ENCODE peak calls at places on chromosomes 6 and 20, in seven cellular contexts. One of them, this sample, is unnamed. For H3K27me3, the result is how much of the 10 kb centered on the place peaks cover.

GRCh38 chr6:44701038-44701636 is 313.6 kb downstream of the CDC5L start:
- DNase-seq in SK-N-SH: no peak
- DNase-seq in pancreas: no peak
- DNase-seq in Peyer's patch: no peak
- DNase-seq in HCT116: no peak
- DNase-seq in CD4-positive, alpha-beta T cell: no peak
- DNase-seq in Panc1: no peak
- DNase-seq in this sample: no peak

GRCh38 chr20:32089637-32090330 is 19.7 kb upstream of the TM9SF4 start:
- DNase-seq in CD4-positive, alpha-beta T cell: no peak
- DNase-seq in SK-N-SH: no peak
- DNase-seq in Panc1: no peak
- DNase-seq in Peyer's patch: no peak
- DNase-seq in pancreas: no peak
- DNase-seq in HCT116: no peak
- DNase-seq in this sample: no peak

GRCh38 chr20:46235086-46235485 is 73.2 kb downstream of the CDH22 start:
- DNase-seq in HCT116: no peak
- DNase-seq in CD4-positive, alpha-beta T cell: no peak
- DNase-seq in Peyer's patch: no peak
- DNase-seq in pancreas: no peak
- DNase-seq in Panc1: no peak
- DNase-seq in SK-N-SH: no peak
- DNase-seq in this sample: no peak

GRCh38 chr20:58274384-58274783 is 35.1 kb upstream of the RAB22A start:
- DNase-seq in Peyer's patch: no peak
- DNase-seq in Panc1: no peak
- DNase-seq in HCT116: no peak
- DNase-seq in SK-N-SH: no peak
- DNase-seq in CD4-positive, alpha-beta T cell: no peak
- DNase-seq in pancreas: no peak
- DNase-seq in this sample: no peak

GRCh38 chr20:37537505-37537904 is 9.8 kb upstream of the BLCAP start:
- DNase-seq in pancreas: no peak
- DNase-seq in HCT116: no peak
- DNase-seq in Peyer's patch: no peak
- DNase-seq in Panc1: no peak
- DNase-seq in CD4-positive, alpha-beta T cell: no peak
- DNase-seq in SK-N-SH: no peak
- DNase-seq in this sample: no peak

GRCh38 chr6:170286246-170286933 is 4.5 kb downstream of the DLL1 start:
- DNase-seq in SK-N-SH: peak
- DNase-seq in Peyer's patch: peak
- DNase-seq in Panc1: no peak
- DNase-seq in HCT116: no peak
- DNase-seq in pancreas: peak
- DNase-seq in CD4-positive, alpha-beta T cell: no peak
- DNase-seq in this sample: peak

GRCh38 chr6:82251942-82252341 is 4.4 kb upstream of the IBTK start:
- DNase-seq in Panc1: no peak
- DNase-seq in HCT116: peak
- DNase-seq in pancreas: no peak
- DNase-seq in SK-N-SH: peak
- DNase-seq in Peyer's patch: no peak
- DNase-seq in CD4-positive, alpha-beta T cell: no peak
- DNase-seq in this sample: no peak

GRCh38 chr6:159134701-159135364 is 34.4 kb upstream of the FNDC1 start:
- DNase-seq in CD4-positive, alpha-beta T cell: peak
- DNase-seq in Panc1: peak
- DNase-seq in Peyer's patch: peak
- DNase-seq in SK-N-SH: peak
- DNase-seq in pancreas: no peak
- DNase-seq in HCT116: peak
- DNase-seq in this sample: peak

GRCh38 chr6:8904754-8905153 is 469.4 kb upstream of the SLC35B3 start:
- DNase-seq in HCT116: no peak
- DNase-seq in Peyer's patch: no peak
- DNase-seq in pancreas: no peak
- DNase-seq in CD4-positive, alpha-beta T cell: no peak
- DNase-seq in Panc1: no peak
- DNase-seq in SK-N-SH: peak
- DNase-seq in this sample: no peak

GRCh38 chr20:53750827-53751393 is 157.3 kb upstream of the ZNF217 start:
- DNase-seq in CD4-positive, alpha-beta T cell: no peak
- DNase-seq in pancreas: no peak
- DNase-seq in SK-N-SH: peak
- DNase-seq in Panc1: no peak
- DNase-seq in Peyer's patch: no peak
- DNase-seq in HCT116: no peak
- DNase-seq in this sample: no peak

GRCh38 chr6:79671605-79672266 is 40.6 kb downstream of the SH3BGRL2 start:
- DNase-seq in pancreas: peak
- DNase-seq in CD4-positive, alpha-beta T cell: peak
- DNase-seq in SK-N-SH: no peak
- DNase-seq in Panc1: no peak
- DNase-seq in HCT116: peak
- DNase-seq in Peyer's patch: peak
- DNase-seq in this sample: no peak

GRCh38 chr6:163787001-163787667 is 372.6 kb downstream of the QKI start:
- DNase-seq in SK-N-SH: no peak
- DNase-seq in pancreas: no peak
- DNase-seq in CD4-positive, alpha-beta T cell: no peak
- DNase-seq in Peyer's patch: no peak
- DNase-seq in Panc1: no peak
- DNase-seq in HCT116: no peak
- DNase-seq in this sample: peak

GRCh38 chr6:71473908-71474307 is 185.3 kb downstream of the OGFRL1 start:
- DNase-seq in CD4-positive, alpha-beta T cell: no peak
- DNase-seq in Peyer's patch: peak
- DNase-seq in HCT116: no peak
- DNase-seq in Panc1: peak
- DNase-seq in pancreas: no peak
- DNase-seq in SK-N-SH: no peak
- DNase-seq in this sample: no peak

GRCh38 chr6:36376183-36376582 is 11.3 kb downstream of the ETV7 start:
- DNase-seq in pancreas: no peak
- DNase-seq in HCT116: no peak
- DNase-seq in CD4-positive, alpha-beta T cell: no peak
- DNase-seq in SK-N-SH: no peak
- DNase-seq in Panc1: no peak
- DNase-seq in Peyer's patch: no peak
- DNase-seq in this sample: no peak

GRCh38 chr6:138509371-138509770 is 10.1 kb upstream of the NHSL1 start:
- DNase-seq in SK-N-SH: peak
- DNase-seq in HCT116: peak
- DNase-seq in Panc1: peak
- DNase-seq in pancreas: no peak
- DNase-seq in CD4-positive, alpha-beta T cell: peak
- DNase-seq in Peyer's patch: peak
- DNase-seq in this sample: peak

GRCh38 chr6:170178561-170179477 is 112.1 kb downstream of the DLL1 start:
- DNase-seq in Panc1: no peak
- DNase-seq in HCT116: no peak
- DNase-seq in CD4-positive, alpha-beta T cell: no peak
- DNase-seq in pancreas: peak
- DNase-seq in SK-N-SH: peak
- DNase-seq in Peyer's patch: peak
- DNase-seq in this sample: no peak

GRCh38 chr20:7015257-7015656 is 247.8 kb downstream of the BMP2 start:
- DNase-seq in HCT116: no peak
- DNase-seq in CD4-positive, alpha-beta T cell: no peak
- DNase-seq in pancreas: no peak
- DNase-seq in Panc1: no peak
- DNase-seq in Peyer's patch: no peak
- DNase-seq in SK-N-SH: no peak
- DNase-seq in this sample: no peak

GRCh38 chr6:56692586-56693245 is 50.0 kb upstream of the DST start:
- DNase-seq in CD4-positive, alpha-beta T cell: no peak
- DNase-seq in HCT116: no peak
- DNase-seq in Peyer's patch: no peak
- DNase-seq in pancreas: no peak
- DNase-seq in SK-N-SH: no peak
- DNase-seq in Panc1: no peak
- DNase-seq in this sample: no peak

GRCh38 chr20:8805737-8806442 is 263.0 kb upstream of the PLCB4 start:
- DNase-seq in Panc1: no peak
- DNase-seq in pancreas: no peak
- DNase-seq in HCT116: no peak
- DNase-seq in CD4-positive, alpha-beta T cell: no peak
- DNase-seq in SK-N-SH: no peak
- DNase-seq in Peyer's patch: no peak
- DNase-seq in this sample: no peak

GRCh38 chr20:32485770-32486248 is 99.3 kb downstream of the NOL4L start:
- DNase-seq in CD4-positive, alpha-beta T cell: no peak
- DNase-seq in HCT116: no peak
- DNase-seq in SK-N-SH: no peak
- DNase-seq in Peyer's patch: peak
- DNase-seq in pancreas: no peak
- DNase-seq in Panc1: no peak
- DNase-seq in this sample: no peak

GRCh38 chr6:150336299-150336698 is 32.5 kb upstream of the IYD start:
- DNase-seq in Peyer's patch: peak
- DNase-seq in CD4-positive, alpha-beta T cell: no peak
- DNase-seq in SK-N-SH: no peak
- DNase-seq in Panc1: no peak
- DNase-seq in pancreas: no peak
- DNase-seq in HCT116: peak
- DNase-seq in this sample: no peak

GRCh38 chr20:2745060-2745910 is 52.7 kb downstream of the EBF4 start:
- DNase-seq in pancreas: no peak
- DNase-seq in Panc1: no peak
- DNase-seq in HCT116: no peak
- DNase-seq in SK-N-SH: no peak
- DNase-seq in Peyer's patch: peak
- DNase-seq in CD4-positive, alpha-beta T cell: no peak
- DNase-seq in this sample: no peak

GRCh38 chr6:111804627-111805235 is 68.5 kb downstream of the FYN start:
- DNase-seq in HCT116: no peak
- DNase-seq in SK-N-SH: no peak
- DNase-seq in pancreas: no peak
- DNase-seq in CD4-positive, alpha-beta T cell: peak
- DNase-seq in Peyer's patch: peak
- DNase-seq in Panc1: no peak
- DNase-seq in this sample: no peak

GRCh38 chr6:109455502-109456282 is at the start of gene MICAL1:
- DNase-seq in Panc1: no peak
- DNase-seq in CD4-positive, alpha-beta T cell: peak
- DNase-seq in Peyer's patch: peak
- DNase-seq in HCT116: no peak
- DNase-seq in SK-N-SH: peak
- DNase-seq in pancreas: peak
- DNase-seq in this sample: peak
- TF ChIP-seq CTCF in Panc1: no peak
- TF ChIP-seq CTCF in CD4-positive, alpha-beta T cell: no peak
- TF ChIP-seq CTCF in Peyer's patch: peak
- TF ChIP-seq CTCF in HCT116: no peak
- TF ChIP-seq CTCF in SK-N-SH: peak
- TF ChIP-seq CTCF in pancreas: peak
- TF ChIP-seq CTCF in this sample: no peak

GRCh38 chr6:155313602-155314091 is 637 bp downstream of the TFB1M start:
- DNase-seq in pancreas: no peak
- DNase-seq in CD4-positive, alpha-beta T cell: no peak
- DNase-seq in Panc1: no peak
- DNase-seq in HCT116: no peak
- DNase-seq in SK-N-SH: no peak
- DNase-seq in Peyer's patch: no peak
- DNase-seq in this sample: no peak

GRCh38 chr6:155311076-155311475 is 3.2 kb downstream of the TFB1M start:
- DNase-seq in Peyer's patch: no peak
- DNase-seq in Panc1: no peak
- DNase-seq in HCT116: no peak
- DNase-seq in pancreas: no peak
- DNase-seq in SK-N-SH: no peak
- DNase-seq in CD4-positive, alpha-beta T cell: no peak
- DNase-seq in this sample: no peak

GRCh38 chr6:155309150-155309549 is 5.1 kb downstream of the TFB1M start:
- DNase-seq in Panc1: no peak
- DNase-seq in HCT116: no peak
- DNase-seq in SK-N-SH: no peak
- DNase-seq in Peyer's patch: no peak
- DNase-seq in pancreas: no peak
- DNase-seq in CD4-positive, alpha-beta T cell: no peak
- DNase-seq in this sample: no peak

GRCh38 chr6:155310596-155310995 is 3.7 kb downstream of the TFB1M start:
- DNase-seq in Peyer's patch: no peak
- DNase-seq in CD4-positive, alpha-beta T cell: no peak
- DNase-seq in Panc1: no peak
- DNase-seq in HCT116: no peak
- DNase-seq in pancreas: no peak
- DNase-seq in SK-N-SH: no peak
- DNase-seq in this sample: no peak

DNA sequence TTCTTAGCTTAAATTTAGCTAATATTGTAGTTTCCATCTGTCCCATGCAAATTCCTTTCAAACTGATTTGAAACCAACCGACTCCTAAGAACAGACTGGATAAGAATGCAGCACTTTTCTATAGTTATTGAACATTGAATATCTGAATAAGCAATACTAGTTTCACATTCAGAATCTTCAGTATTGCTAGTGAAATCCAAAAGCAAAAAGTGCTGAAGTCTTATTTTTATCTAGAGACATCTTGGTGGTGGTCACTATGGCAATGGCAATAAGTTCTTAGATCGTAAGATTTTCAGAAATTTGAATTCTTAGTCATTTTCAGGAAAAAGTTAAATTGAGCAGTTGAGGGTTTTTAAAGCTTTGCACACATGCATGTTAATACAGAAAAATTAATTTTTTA is 2.7 kb downstream of the TFB1M start:
- DNase-seq in Panc1: no peak
- DNase-seq in pancreas: no peak
- DNase-seq in Peyer's patch: no peak
- DNase-seq in HCT116: no peak
- DNase-seq in SK-N-SH: no peak
- DNase-seq in CD4-positive, alpha-beta T cell: no peak
- DNase-seq in this sample: no peak
- H3K27ac ChIP-seq in Panc1: no peak
- H3K27ac ChIP-seq in pancreas: no peak
- H3K27ac ChIP-seq in Peyer's patch: no peak
- H3K27ac ChIP-seq in HCT116: no peak
- H3K27ac ChIP-seq in SK-N-SH: peak
- H3K27ac ChIP-seq in CD4-positive, alpha-beta T cell: no peak
- H3K27ac ChIP-seq in this sample: no peak

GRCh38 chr6:1623769-1624070 is 14.0 kb downstream of the FOXC1 start:
- DNase-seq in CD4-positive, alpha-beta T cell: no peak
- DNase-seq in pancreas: no peak
- DNase-seq in SK-N-SH: no peak
- DNase-seq in Panc1: no peak
- DNase-seq in HCT116: no peak
- DNase-seq in Peyer's patch: no peak
- DNase-seq in this sample: no peak
- H3K27me3 ChIP-seq in CD4-positive, alpha-beta T cell: half or more
- H3K27me3 ChIP-seq in pancreas: under half
- H3K27me3 ChIP-seq in SK-N-SH: under half
- H3K27me3 ChIP-seq in Panc1: under half
- H3K27me3 ChIP-seq in HCT116: under half
- H3K27me3 ChIP-seq in Peyer's patch: under half
- H3K27me3 ChIP-seq in this sample: under half

DNA sequence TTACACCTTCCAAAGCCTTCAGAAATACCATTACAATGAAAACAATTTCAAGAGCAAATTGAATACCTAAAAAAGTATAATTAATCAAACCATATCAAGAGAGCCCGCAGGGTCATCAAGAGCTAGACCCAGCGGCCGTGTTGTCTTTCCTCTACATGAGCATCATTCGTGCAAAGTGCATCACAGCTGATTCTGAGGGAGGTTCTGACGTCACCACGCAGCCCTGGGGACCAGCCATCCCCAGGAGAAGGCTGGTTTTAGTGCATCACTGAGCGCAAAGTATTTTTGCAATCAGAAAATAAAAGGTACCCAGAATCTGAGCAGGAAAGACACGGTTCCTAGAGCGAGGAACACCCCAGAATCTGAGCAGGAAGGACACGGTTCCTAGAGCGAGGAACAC is 371.4 kb downstream of the CDH4 start:
- DNase-seq in SK-N-SH: no peak
- DNase-seq in CD4-positive, alpha-beta T cell: no peak
- DNase-seq in Peyer's patch: no peak
- DNase-seq in pancreas: no peak
- DNase-seq in HCT116: no peak
- DNase-seq in Panc1: no peak
- DNase-seq in this sample: no peak
- TF ChIP-seq CTCF in SK-N-SH: no peak
- TF ChIP-seq CTCF in CD4-positive, alpha-beta T cell: no peak
- TF ChIP-seq CTCF in Peyer's patch: no peak
- TF ChIP-seq CTCF in pancreas: no peak
- TF ChIP-seq CTCF in HCT116: no peak
- TF ChIP-seq CTCF in Panc1: no peak
- TF ChIP-seq CTCF in this sample: no peak

This sample was measured in testis.